ENCODE peak calls at places on chromosomes 7 and 10, in six cellular contexts. T, J, K, R, U and F are unnamed samples. For H3K36me3 and H3K27me3, the result is how much of the 10 kb centered on the place peaks cover.

GRCh38 chr10:27759483-27760281 is 14.1 kb upstream of the MKX start:
- DNase-seq in T (no peak), J (no peak), K (no peak), R (no peak), U (no peak), F (no peak)

GRCh38 chr10:99711129-99711719 is 20.7 kb downstream of the COX15 start:
- DNase-seq in T (no peak), J (no peak), K (peak), R (peak), U (no peak), F (peak)

GRCh38 chr7:129615018-129615417 is 3.5 kb downstream of the NRF1 start:
- DNase-seq in T (no peak), J (no peak), K (no peak), R (peak), U (no peak), F (no peak)

GRCh38 chr7:132537451-132537850 is 38.8 kb downstream of the PLXNA4 start:
- DNase-seq in T (no peak), J (no peak), K (no peak), R (no peak), U (no peak), F (no peak)

GRCh38 chr7:29573594-29573993 is 10.0 kb downstream of the PRR15 start:
- DNase-seq in T (no peak), J (no peak), K (no peak), R (no peak), U (no peak), F (no peak)

GRCh38 chr10:130423455-130424305 is 287.5 kb downstream of the GLRX3 start:
- DNase-seq in T (no peak), J (no peak), K (no peak), R (no peak), U (no peak), F (no peak)

GRCh38 chr7:19538036-19538435 is 170.8 kb downstream of the POLR1F start:
- DNase-seq in T (no peak), J (no peak), K (no peak), R (no peak), U (no peak), F (no peak)

GRCh38 chr10:3923033-3923432 is 138.0 kb upstream of the KLF6 start:
- DNase-seq in T (no peak), J (no peak), K (no peak), R (no peak), U (no peak), F (no peak)

GRCh38 chr10:122424059-122424458 is 30.4 kb upstream of the ARMS2 start:
- DNase-seq in T (no peak), J (no peak), K (no peak), R (no peak), U (no peak), F (no peak)

GRCh38 chr10:93006435-93007039 is 54.1 kb upstream of the CYP26C1 start:
- DNase-seq in T (no peak), J (no peak), K (no peak), R (no peak), U (no peak), F (peak)

GRCh38 chr7:14900051-14900450 is 2.5 kb downstream of the DGKB start:
- DNase-seq in T (no peak), J (no peak), K (no peak), R (no peak), U (no peak), F (no peak)

DNA sequence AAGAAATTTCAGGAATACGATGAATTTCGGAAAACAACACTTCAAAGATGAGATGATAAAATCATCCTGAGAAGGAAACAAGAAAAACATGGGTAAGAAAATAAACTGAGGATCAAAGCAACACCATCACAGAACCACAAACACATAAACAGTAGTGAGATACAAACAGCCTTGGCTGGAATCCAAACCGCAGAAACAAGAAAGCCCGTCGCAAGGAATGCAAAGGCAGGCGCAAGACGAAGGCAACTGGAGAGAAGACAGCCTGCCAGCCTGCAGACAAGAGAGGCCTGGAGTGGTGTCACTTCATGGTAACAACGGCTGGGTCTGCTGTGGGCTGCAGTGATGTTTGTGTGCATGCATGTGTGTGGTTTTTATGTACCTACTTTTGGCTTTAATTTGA is 61.8 kb upstream of the DRGX start:
- DNase-seq in T (no peak), J (no peak), K (no peak), R (no peak), U (no peak), F (no peak)
- H3K36me3 ChIP-seq in T (half or more), J (under half), K (under half), R (under half), U (under half), F (under half)

DNA sequence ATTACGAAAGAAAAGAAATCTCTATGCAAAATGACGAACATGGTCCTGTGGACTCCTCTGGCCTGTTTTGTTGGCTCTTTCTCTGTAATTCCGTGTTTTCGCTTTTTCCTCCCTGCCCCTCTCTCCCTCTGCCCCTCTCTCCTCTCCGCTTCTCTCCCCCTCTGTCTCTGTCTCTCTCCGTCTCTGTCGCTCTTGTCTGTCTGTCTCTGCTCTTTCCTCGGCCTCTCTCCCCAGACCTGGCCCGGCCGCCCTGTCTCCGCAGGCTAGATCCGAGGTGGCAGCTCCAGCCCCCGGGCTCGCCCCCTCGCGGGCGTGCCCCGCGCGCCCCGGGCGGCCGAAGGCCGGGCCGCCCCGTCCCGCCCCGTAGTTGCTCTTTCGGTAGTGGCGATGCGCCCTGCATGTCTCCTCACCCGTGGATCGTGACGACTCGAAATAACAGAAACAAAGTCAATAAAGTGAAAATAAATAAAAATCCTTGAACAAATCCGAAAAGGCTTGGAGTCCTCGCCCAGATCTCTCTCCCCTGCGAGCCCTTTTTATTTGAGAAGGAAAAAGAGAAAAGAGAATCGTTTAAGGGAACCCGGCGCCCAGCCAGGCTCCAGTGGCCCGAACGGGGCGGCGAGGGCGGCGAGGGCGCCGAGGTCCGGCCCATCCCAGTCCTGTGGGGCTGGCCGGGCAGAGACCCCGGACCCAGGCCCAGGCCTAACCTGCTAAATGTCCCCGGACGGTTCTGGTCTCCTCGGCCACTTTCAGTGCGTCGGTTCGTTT is 83.5 kb upstream of the SLF2 start:
- DNase-seq in T (no peak), J (no peak), K (no peak), R (no peak), U (peak), F (no peak)
- H3K27me3 ChIP-seq in T (half or more), J (under half), K (half or more), R (under half), U (under half), F (under half)

DNA sequence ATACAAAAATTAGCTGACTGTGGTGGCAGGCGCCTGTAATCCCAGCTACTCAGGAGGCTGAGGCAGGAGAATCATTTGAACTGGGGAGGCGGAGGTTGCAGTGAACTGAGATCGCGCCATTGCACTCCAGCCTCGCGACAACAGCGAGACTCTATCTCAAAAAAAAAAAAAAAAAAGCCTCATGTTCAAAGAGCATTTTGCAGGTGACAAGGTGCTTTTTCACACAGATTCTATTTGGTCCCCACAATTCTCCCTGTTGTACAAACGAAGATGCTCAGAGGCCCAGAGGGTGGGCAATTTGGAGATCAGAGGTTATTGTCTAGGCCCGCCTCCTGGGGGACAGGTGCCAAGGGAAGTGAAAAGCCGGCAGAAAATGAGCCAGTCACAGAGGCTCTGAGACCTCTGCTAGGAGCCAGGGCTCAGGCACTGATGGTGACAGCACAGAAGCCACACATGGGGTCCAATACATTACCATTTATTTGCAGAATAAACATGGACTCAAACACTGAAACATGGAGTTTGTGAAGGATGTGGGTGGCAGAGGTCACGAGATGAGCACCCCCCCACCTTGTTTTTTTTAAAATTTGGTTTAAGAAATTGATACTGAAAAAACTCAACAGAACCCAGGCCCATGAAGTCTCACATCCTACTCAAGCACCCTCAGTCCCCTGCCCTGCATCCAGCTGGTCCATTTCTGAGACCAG is 882 bp upstream of the GAL3ST4 start:
- DNase-seq in T (no peak), J (no peak), K (no peak), R (peak), U (no peak), F (no peak)
- H3K4me3 ChIP-seq in T (no peak), J (no peak), K (no peak), R (peak), U (peak), F (peak)

DNA sequence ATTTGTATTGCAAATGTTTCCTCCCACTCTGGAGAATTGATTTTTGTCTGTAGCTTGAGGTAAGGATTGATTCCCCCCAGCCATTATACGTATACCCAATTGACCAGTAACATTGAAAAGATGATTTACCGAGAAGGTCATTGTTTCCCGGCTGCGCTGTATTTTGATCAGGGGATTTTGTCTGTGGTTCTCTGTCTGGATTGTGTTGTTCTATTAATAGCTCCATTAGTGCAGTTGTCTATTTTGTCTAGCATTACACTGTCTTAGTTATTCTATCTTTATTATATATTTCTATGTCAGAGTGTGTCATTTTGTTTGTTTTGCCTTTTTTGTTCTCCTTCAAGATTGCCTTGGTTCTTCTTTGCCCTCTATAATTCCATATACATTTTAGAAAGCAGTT is 37.7 kb downstream of the AHR start:
- DNase-seq in T (no peak), J (no peak), K (no peak), R (no peak), U (no peak), F (peak)
- H3K36me3 ChIP-seq in T (half or more), J (under half), K (under half), R (under half), U (under half), F (under half)

GRCh38 chr10:49393757-49394156 is 2.1 kb downstream of the DRGX start:
- DNase-seq in T (no peak), J (no peak), K (no peak), R (no peak), U (no peak), F (no peak)
- H3K27me3 ChIP-seq in T (half or more), J (under half), K (half or more), R (under half), U (under half), F (under half)

GRCh38 chr7:133679977-133680376 is 427.1 kb downstream of the EXOC4 start:
- DNase-seq in T (no peak), J (no peak), K (no peak), R (no peak), U (no peak), F (no peak)
- H3K4me3 ChIP-seq in T (no peak), J (no peak), K (no peak), R (no peak), U (no peak), F (no peak)

GRCh38 chr10:103171278-103171677 is 21.8 kb downstream of the NT5C2 start:
- DNase-seq in T (no peak), J (no peak), K (no peak), R (no peak), U (no peak), F (no peak)

GRCh38 chr10:103166527-103166926 is 26.5 kb downstream of the NT5C2 start:
- DNase-seq in T (no peak), J (no peak), K (no peak), R (no peak), U (no peak), F (no peak)

GRCh38 chr10:103168436-103168835 is 24.6 kb downstream of the NT5C2 start:
- DNase-seq in T (no peak), J (no peak), K (no peak), R (no peak), U (no peak), F (no peak)
- H3K36me3 ChIP-seq in T (half or more), J (under half), K (under half), R (under half), U (under half), F (under half)

GRCh38 chr7:97013555-97013954 is 8.2 kb downstream of the DLX6 start:
- DNase-seq in T (no peak), J (no peak), K (no peak), R (no peak), U (no peak), F (no peak)
- H3K27me3 ChIP-seq in T (half or more), J (under half), K (under half), R (under half), U (under half), F (under half)

GRCh38 chr10:101019440-101019703 is 11.6 kb downstream of the PDZD7 start:
- DNase-seq in T (no peak), J (no peak), K (no peak), R (no peak), U (no peak), F (no peak)
- H3K4me3 ChIP-seq in T (no peak), J (no peak), K (no peak), R (no peak), U (no peak), F (peak)